ENCODE peak calls at places on chromosomes 4 and X, in ten cellular contexts. One of them, this sample, is unnamed.

GRCh38 chr4:33566649-33567048 is 2677.7 kb downstream of the ARAP2 start:
- DNase-seq in cardiac muscle cell: peak
- DNase-seq in WERI-Rb-1: no peak
- DNase-seq in T-cell: no peak
- DNase-seq in RPMI8226: no peak
- DNase-seq in GM23248: no peak
- DNase-seq in cerebellar nuclear complex: no peak
- DNase-seq in stimulated activated CD8-positive, alpha-beta memory T cell treated with anti-CD3 and anti-CD28 coated beads, Interleukin-7, amount 100 ng/mL, for 24 hours: no peak
- DNase-seq in activated CD8-positive, alpha-beta T cell treated with anti-CD3 and anti-CD28 coated beads, Interleukin-2, amount 10 ng/mL, durations not matched to agents 7 days and 5 days: no peak
- DNase-seq in endodermal cell: no peak
- DNase-seq in this sample: no peak

GRCh38 chrX:57528670-57529255 is 63.0 kb upstream of the ZXDB start:
- DNase-seq in cardiac muscle cell: no peak
- DNase-seq in WERI-Rb-1: no peak
- DNase-seq in T-cell: no peak
- DNase-seq in RPMI8226: peak
- DNase-seq in GM23248: peak
- DNase-seq in cerebellar nuclear complex: no peak
- DNase-seq in stimulated activated CD8-positive, alpha-beta memory T cell treated with anti-CD3 and anti-CD28 coated beads, Interleukin-7, amount 100 ng/mL, for 24 hours: no peak
- DNase-seq in activated CD8-positive, alpha-beta T cell treated with anti-CD3 and anti-CD28 coated beads, Interleukin-2, amount 10 ng/mL, durations not matched to agents 7 days and 5 days: peak
- DNase-seq in endodermal cell: peak
- DNase-seq in this sample: peak

GRCh38 chr4:59217910-59218631 is 1982.1 kb upstream of the ADGRL3 start:
- DNase-seq in cardiac muscle cell: no peak
- DNase-seq in WERI-Rb-1: no peak
- DNase-seq in T-cell: no peak
- DNase-seq in RPMI8226: no peak
- DNase-seq in GM23248: no peak
- DNase-seq in cerebellar nuclear complex: no peak
- DNase-seq in stimulated activated CD8-positive, alpha-beta memory T cell treated with anti-CD3 and anti-CD28 coated beads, Interleukin-7, amount 100 ng/mL, for 24 hours: no peak
- DNase-seq in activated CD8-positive, alpha-beta T cell treated with anti-CD3 and anti-CD28 coated beads, Interleukin-2, amount 10 ng/mL, durations not matched to agents 7 days and 5 days: no peak
- DNase-seq in endodermal cell: no peak
- DNase-seq in this sample: no peak

GRCh38 chr4:3031357-3032064 is 42.8 kb downstream of the HTT-AS start:
- DNase-seq in cardiac muscle cell: peak
- DNase-seq in WERI-Rb-1: no peak
- DNase-seq in T-cell: no peak
- DNase-seq in RPMI8226: no peak
- DNase-seq in GM23248: no peak
- DNase-seq in cerebellar nuclear complex: no peak
- DNase-seq in stimulated activated CD8-positive, alpha-beta memory T cell treated with anti-CD3 and anti-CD28 coated beads, Interleukin-7, amount 100 ng/mL, for 24 hours: no peak
- DNase-seq in activated CD8-positive, alpha-beta T cell treated with anti-CD3 and anti-CD28 coated beads, Interleukin-2, amount 10 ng/mL, durations not matched to agents 7 days and 5 days: no peak
- DNase-seq in endodermal cell: no peak
- DNase-seq in this sample: no peak

GRCh38 chrX:102651242-102651967 is at the start of gene GPRASP1:
- DNase-seq in cardiac muscle cell: peak
- DNase-seq in WERI-Rb-1: peak
- DNase-seq in T-cell: peak
- DNase-seq in RPMI8226: no peak
- DNase-seq in GM23248: peak
- DNase-seq in cerebellar nuclear complex: no peak
- DNase-seq in stimulated activated CD8-positive, alpha-beta memory T cell treated with anti-CD3 and anti-CD28 coated beads, Interleukin-7, amount 100 ng/mL, for 24 hours: no peak
- DNase-seq in activated CD8-positive, alpha-beta T cell treated with anti-CD3 and anti-CD28 coated beads, Interleukin-2, amount 10 ng/mL, durations not matched to agents 7 days and 5 days: peak
- DNase-seq in endodermal cell: peak
- DNase-seq in this sample: no peak

GRCh38 chr4:82739292-82740190 is 59.1 kb downstream of the SCD5 start:
- DNase-seq in cardiac muscle cell: peak
- DNase-seq in WERI-Rb-1: peak
- DNase-seq in T-cell: peak
- DNase-seq in RPMI8226: peak
- DNase-seq in GM23248: peak
- DNase-seq in cerebellar nuclear complex: no peak
- DNase-seq in stimulated activated CD8-positive, alpha-beta memory T cell treated with anti-CD3 and anti-CD28 coated beads, Interleukin-7, amount 100 ng/mL, for 24 hours: peak
- DNase-seq in activated CD8-positive, alpha-beta T cell treated with anti-CD3 and anti-CD28 coated beads, Interleukin-2, amount 10 ng/mL, durations not matched to agents 7 days and 5 days: peak
- DNase-seq in endodermal cell: peak
- DNase-seq in this sample: peak

GRCh38 chr4:82851318-82851717 is 39.6 kb downstream of the SEC31A start:
- DNase-seq in cardiac muscle cell: no peak
- DNase-seq in WERI-Rb-1: no peak
- DNase-seq in T-cell: no peak
- DNase-seq in RPMI8226: no peak
- DNase-seq in GM23248: no peak
- DNase-seq in cerebellar nuclear complex: no peak
- DNase-seq in stimulated activated CD8-positive, alpha-beta memory T cell treated with anti-CD3 and anti-CD28 coated beads, Interleukin-7, amount 100 ng/mL, for 24 hours: no peak
- DNase-seq in activated CD8-positive, alpha-beta T cell treated with anti-CD3 and anti-CD28 coated beads, Interleukin-2, amount 10 ng/mL, durations not matched to agents 7 days and 5 days: no peak
- DNase-seq in endodermal cell: no peak
- DNase-seq in this sample: no peak

GRCh38 chrX:123190096-123190495 is 6.0 kb downstream of the GRIA3 start:
- DNase-seq in cardiac muscle cell: no peak
- DNase-seq in WERI-Rb-1: peak
- DNase-seq in T-cell: no peak
- DNase-seq in RPMI8226: no peak
- DNase-seq in GM23248: no peak
- DNase-seq in cerebellar nuclear complex: no peak
- DNase-seq in stimulated activated CD8-positive, alpha-beta memory T cell treated with anti-CD3 and anti-CD28 coated beads, Interleukin-7, amount 100 ng/mL, for 24 hours: no peak
- DNase-seq in activated CD8-positive, alpha-beta T cell treated with anti-CD3 and anti-CD28 coated beads, Interleukin-2, amount 10 ng/mL, durations not matched to agents 7 days and 5 days: no peak
- DNase-seq in endodermal cell: no peak
- DNase-seq in this sample: no peak

GRCh38 chr4:138438608-138439007 is 196.5 kb upstream of the SLC7A11 start:
- DNase-seq in cardiac muscle cell: no peak
- DNase-seq in WERI-Rb-1: no peak
- DNase-seq in T-cell: no peak
- DNase-seq in RPMI8226: no peak
- DNase-seq in GM23248: no peak
- DNase-seq in cerebellar nuclear complex: no peak
- DNase-seq in stimulated activated CD8-positive, alpha-beta memory T cell treated with anti-CD3 and anti-CD28 coated beads, Interleukin-7, amount 100 ng/mL, for 24 hours: no peak
- DNase-seq in activated CD8-positive, alpha-beta T cell treated with anti-CD3 and anti-CD28 coated beads, Interleukin-2, amount 10 ng/mL, durations not matched to agents 7 days and 5 days: no peak
- DNase-seq in endodermal cell: no peak
- DNase-seq in this sample: no peak

GRCh38 chr4:110735691-110736090 is 112.8 kb upstream of the PITX2 start:
- DNase-seq in cardiac muscle cell: peak
- DNase-seq in WERI-Rb-1: no peak
- DNase-seq in T-cell: no peak
- DNase-seq in RPMI8226: no peak
- DNase-seq in GM23248: peak
- DNase-seq in cerebellar nuclear complex: no peak
- DNase-seq in stimulated activated CD8-positive, alpha-beta memory T cell treated with anti-CD3 and anti-CD28 coated beads, Interleukin-7, amount 100 ng/mL, for 24 hours: no peak
- DNase-seq in activated CD8-positive, alpha-beta T cell treated with anti-CD3 and anti-CD28 coated beads, Interleukin-2, amount 10 ng/mL, durations not matched to agents 7 days and 5 days: no peak
- DNase-seq in endodermal cell: no peak
- DNase-seq in this sample: no peak

GRCh38 chrX:101409043-101409442 is 1.0 kb downstream of the HNRNPH2 start:
- DNase-seq in cardiac muscle cell: no peak
- DNase-seq in WERI-Rb-1: no peak
- DNase-seq in T-cell: no peak
- DNase-seq in RPMI8226: no peak
- DNase-seq in GM23248: peak
- DNase-seq in cerebellar nuclear complex: no peak
- DNase-seq in stimulated activated CD8-positive, alpha-beta memory T cell treated with anti-CD3 and anti-CD28 coated beads, Interleukin-7, amount 100 ng/mL, for 24 hours: no peak
- DNase-seq in activated CD8-positive, alpha-beta T cell treated with anti-CD3 and anti-CD28 coated beads, Interleukin-2, amount 10 ng/mL, durations not matched to agents 7 days and 5 days: no peak
- DNase-seq in endodermal cell: no peak
- DNase-seq in this sample: no peak

GRCh38 chr4:142331132-142331531 is 515.0 kb downstream of the INPP4B start:
- DNase-seq in cardiac muscle cell: peak
- DNase-seq in WERI-Rb-1: no peak
- DNase-seq in T-cell: no peak
- DNase-seq in RPMI8226: no peak
- DNase-seq in GM23248: no peak
- DNase-seq in cerebellar nuclear complex: no peak
- DNase-seq in stimulated activated CD8-positive, alpha-beta memory T cell treated with anti-CD3 and anti-CD28 coated beads, Interleukin-7, amount 100 ng/mL, for 24 hours: no peak
- DNase-seq in activated CD8-positive, alpha-beta T cell treated with anti-CD3 and anti-CD28 coated beads, Interleukin-2, amount 10 ng/mL, durations not matched to agents 7 days and 5 days: no peak
- DNase-seq in endodermal cell: no peak
- DNase-seq in this sample: no peak

GRCh38 chr4:78693777-78694456 is 82.2 kb upstream of the BMP2K start:
- DNase-seq in cardiac muscle cell: peak
- DNase-seq in WERI-Rb-1: no peak
- DNase-seq in T-cell: no peak
- DNase-seq in RPMI8226: no peak
- DNase-seq in GM23248: peak
- DNase-seq in cerebellar nuclear complex: no peak
- DNase-seq in stimulated activated CD8-positive, alpha-beta memory T cell treated with anti-CD3 and anti-CD28 coated beads, Interleukin-7, amount 100 ng/mL, for 24 hours: no peak
- DNase-seq in activated CD8-positive, alpha-beta T cell treated with anti-CD3 and anti-CD28 coated beads, Interleukin-2, amount 10 ng/mL, durations not matched to agents 7 days and 5 days: no peak
- DNase-seq in endodermal cell: no peak
- DNase-seq in this sample: no peak

GRCh38 chr4:113882668-113883067 is 96.8 kb downstream of the ARSJ start:
- DNase-seq in cardiac muscle cell: peak
- DNase-seq in WERI-Rb-1: no peak
- DNase-seq in T-cell: no peak
- DNase-seq in RPMI8226: no peak
- DNase-seq in GM23248: no peak
- DNase-seq in cerebellar nuclear complex: no peak
- DNase-seq in stimulated activated CD8-positive, alpha-beta memory T cell treated with anti-CD3 and anti-CD28 coated beads, Interleukin-7, amount 100 ng/mL, for 24 hours: no peak
- DNase-seq in activated CD8-positive, alpha-beta T cell treated with anti-CD3 and anti-CD28 coated beads, Interleukin-2, amount 10 ng/mL, durations not matched to agents 7 days and 5 days: no peak
- DNase-seq in endodermal cell: no peak
- DNase-seq in this sample: no peak

GRCh38 chrX:25010784-25011588 is 4.8 kb downstream of the ARX start:
- DNase-seq in cardiac muscle cell: no peak
- DNase-seq in WERI-Rb-1: no peak
- DNase-seq in T-cell: no peak
- DNase-seq in RPMI8226: no peak
- DNase-seq in GM23248: no peak
- DNase-seq in cerebellar nuclear complex: no peak
- DNase-seq in stimulated activated CD8-positive, alpha-beta memory T cell treated with anti-CD3 and anti-CD28 coated beads, Interleukin-7, amount 100 ng/mL, for 24 hours: no peak
- DNase-seq in activated CD8-positive, alpha-beta T cell treated with anti-CD3 and anti-CD28 coated beads, Interleukin-2, amount 10 ng/mL, durations not matched to agents 7 days and 5 days: no peak
- DNase-seq in endodermal cell: no peak
- DNase-seq in this sample: no peak

GRCh38 chr4:127138586-127138985 is 494.2 kb upstream of the INTU start:
- DNase-seq in cardiac muscle cell: peak
- DNase-seq in WERI-Rb-1: no peak
- DNase-seq in T-cell: no peak
- DNase-seq in RPMI8226: no peak
- DNase-seq in GM23248: peak
- DNase-seq in cerebellar nuclear complex: no peak
- DNase-seq in stimulated activated CD8-positive, alpha-beta memory T cell treated with anti-CD3 and anti-CD28 coated beads, Interleukin-7, amount 100 ng/mL, for 24 hours: no peak
- DNase-seq in activated CD8-positive, alpha-beta T cell treated with anti-CD3 and anti-CD28 coated beads, Interleukin-2, amount 10 ng/mL, durations not matched to agents 7 days and 5 days: no peak
- DNase-seq in endodermal cell: no peak
- DNase-seq in this sample: no peak

GRCh38 chr4:87985097-87985886 is 9.8 kb downstream of the SPP1 start:
- DNase-seq in cardiac muscle cell: peak
- DNase-seq in WERI-Rb-1: peak
- DNase-seq in T-cell: no peak
- DNase-seq in RPMI8226: peak
- DNase-seq in GM23248: peak
- DNase-seq in cerebellar nuclear complex: no peak
- DNase-seq in stimulated activated CD8-positive, alpha-beta memory T cell treated with anti-CD3 and anti-CD28 coated beads, Interleukin-7, amount 100 ng/mL, for 24 hours: no peak
- DNase-seq in activated CD8-positive, alpha-beta T cell treated with anti-CD3 and anti-CD28 coated beads, Interleukin-2, amount 10 ng/mL, durations not matched to agents 7 days and 5 days: peak
- DNase-seq in endodermal cell: peak
- DNase-seq in this sample: peak